ENCODE peak calls at places on chromosomes 2 and 18, in six cellular contexts. C, H, Q, D, N and X are unnamed samples.

GRCh38 chr2:96154506-96155380 is 9.5 kb upstream of the DUSP2 start:
- DNase-seq in C (no peak), H (no peak), Q (no peak), D (peak), N (no peak), X (no peak)

GRCh38 chr2:50582164-50582563 is 449.8 kb downstream of the NRXN1 start:
- DNase-seq in C (no peak), H (no peak), Q (no peak), D (no peak), N (no peak), X (no peak)

GRCh38 chr2:61911510-61911909 is 6.0 kb downstream of the COMMD1 start:
- DNase-seq in C (no peak), H (no peak), Q (no peak), D (peak), N (peak), X (peak)

GRCh38 chr2:214808961-214809750 is at the start of gene BARD1:
- DNase-seq in C (peak), H (peak), Q (peak), D (peak), N (peak), X (peak)

GRCh38 chr2:145006957-145007672 is 487.2 kb upstream of the ZEB2 start:
- DNase-seq in C (no peak), H (no peak), Q (no peak), D (no peak), N (no peak), X (no peak)

GRCh38 chr2:24132543-24132942 is 9.3 kb downstream of the FAM228B start:
- DNase-seq in C (no peak), H (no peak), Q (no peak), D (no peak), N (no peak), X (no peak)

GRCh38 chr18:42338683-42339082 is 383.6 kb downstream of the PIK3C3 start:
- DNase-seq in C (no peak), H (no peak), Q (no peak), D (no peak), N (no peak), X (no peak)

GRCh38 chr2:71506754-71507153 is 53.4 kb downstream of the DYSF start:
- DNase-seq in C (no peak), H (no peak), Q (no peak), D (no peak), N (no peak), X (no peak)

GRCh38 chr2:134576478-134576877 is 142.3 kb downstream of the TMEM163 start:
- DNase-seq in C (no peak), H (no peak), Q (no peak), D (no peak), N (no peak), X (no peak)

GRCh38 chr2:96251721-96252292 is 14.0 kb downstream of the TMEM127 start:
- DNase-seq in C (no peak), H (no peak), Q (peak), D (peak), N (peak), X (no peak)

GRCh38 chr18:46627136-46627535 is 29.9 kb downstream of the LOXHD1 start:
- DNase-seq in C (no peak), H (no peak), Q (no peak), D (no peak), N (no peak), X (no peak)

GRCh38 chr2:160309585-160309984 is 109.5 kb upstream of the ITGB6 start:
- DNase-seq in C (no peak), H (no peak), Q (no peak), D (no peak), N (no peak), X (no peak)

GRCh38 chr2:131590896-131591295 is 63.2 kb downstream of the CCDC74A start:
- DNase-seq in C (no peak), H (no peak), Q (no peak), D (no peak), N (no peak), X (no peak)

GRCh38 chr2:154577390-154577789 is 121.1 kb upstream of the KCNJ3 start:
- DNase-seq in C (no peak), H (no peak), Q (no peak), D (no peak), N (no peak), X (no peak)

GRCh38 chr2:9207641-9208301 is 1.2 kb downstream of the ASAP2 start:
- DNase-seq in C (peak), H (peak), Q (no peak), D (peak), N (peak), X (no peak)

GRCh38 chr2:189702071-189702470 is 27.6 kb downstream of the ANKAR start:
- DNase-seq in C (no peak), H (no peak), Q (no peak), D (no peak), N (no peak), X (no peak)

GRCh38 chr2:43605851-43606250 is 10.0 kb upstream of the THADA start:
- DNase-seq in C (no peak), H (no peak), Q (no peak), D (no peak), N (peak), X (no peak)

GRCh38 chr2:68487773-68488355 is 20.5 kb downstream of the APLF start:
- DNase-seq in C (peak), H (peak), Q (no peak), D (no peak), N (no peak), X (no peak)

GRCh38 chr2:231518771-231519170 is 11.5 kb downstream of the NMUR1 start:
- DNase-seq in C (no peak), H (no peak), Q (no peak), D (no peak), N (no peak), X (no peak)

GRCh38 chr2:85161626-85161960 is 28.4 kb downstream of the TCF7L1 start:
- DNase-seq in C (no peak), H (no peak), Q (no peak), D (no peak), N (no peak), X (no peak)

GRCh38 chr2:121239471-121239870 is 45.5 kb downstream of the TFCP2L1 start:
- DNase-seq in C (no peak), H (no peak), Q (no peak), D (no peak), N (no peak), X (no peak)

GRCh38 chr2:19649785-19650380 is 251.9 kb downstream of the TTC32 start:
- DNase-seq in C (no peak), H (no peak), Q (no peak), D (no peak), N (peak), X (no peak)

GRCh38 chr18:34224423-34225217 is at the start of gene NOL4:
- DNase-seq in C (peak), H (peak), Q (peak), D (peak), N (peak), X (peak)

GRCh38 chr2:179751184-179751809 is 110.1 kb downstream of the ZNF385B start:
- DNase-seq in C (peak), H (peak), Q (no peak), D (no peak), N (peak), X (no peak)

GRCh38 chr2:112493858-112494648 is 12.1 kb downstream of the TTL start:
- DNase-seq in C (no peak), H (peak), Q (no peak), D (no peak), N (no peak), X (no peak)

GRCh38 chr2:3160751-3161330 is 216.8 kb downstream of the EIPR1 start:
- DNase-seq in C (no peak), H (no peak), Q (no peak), D (no peak), N (no peak), X (no peak)

GRCh38 chr2:211085056-211085680 is 528.8 kb downstream of the CPS1 start:
- DNase-seq in C (peak), H (peak), Q (no peak), D (peak), N (peak), X (peak)

GRCh38 chr2:45884126-45884525 is 232.7 kb downstream of the PRKCE start:
- DNase-seq in C (no peak), H (no peak), Q (no peak), D (no peak), N (no peak), X (no peak)

GRCh38 chr2:46737577-46737976 is 178.0 kb downstream of the MCFD2 start:
- DNase-seq in C (no peak), H (no peak), Q (no peak), D (no peak), N (no peak), X (no peak)

GRCh38 chr2:104444392-104444791 is 409.5 kb upstream of the POU3F3 start:
- DNase-seq in C (no peak), H (no peak), Q (no peak), D (no peak), N (no peak), X (no peak)

GRCh38 chr2:101731221-101732054 is 33.9 kb downstream of the MAP4K4 start:
- DNase-seq in C (no peak), H (no peak), Q (no peak), D (no peak), N (no peak), X (no peak)

GRCh38 chr2:231660860-231661259 is 47.5 kb upstream of the PTMA start:
- DNase-seq in C (no peak), H (no peak), Q (no peak), D (no peak), N (no peak), X (no peak)

GRCh38 chr18:23451011-23451410 is 2.1 kb upstream of the RIOK3 start:
- DNase-seq in C (no peak), H (no peak), Q (no peak), D (no peak), N (no peak), X (no peak)

GRCh38 chr2:218370410-218371063 is 11.5 kb upstream of the SLC11A1 start:
- DNase-seq in C (no peak), H (no peak), Q (no peak), D (no peak), N (no peak), X (no peak)

GRCh38 chr2:201182650-201183372 is at the start of gene CASP10:
- DNase-seq in C (peak), H (peak), Q (no peak), D (peak), N (no peak), X (peak)

DNA sequence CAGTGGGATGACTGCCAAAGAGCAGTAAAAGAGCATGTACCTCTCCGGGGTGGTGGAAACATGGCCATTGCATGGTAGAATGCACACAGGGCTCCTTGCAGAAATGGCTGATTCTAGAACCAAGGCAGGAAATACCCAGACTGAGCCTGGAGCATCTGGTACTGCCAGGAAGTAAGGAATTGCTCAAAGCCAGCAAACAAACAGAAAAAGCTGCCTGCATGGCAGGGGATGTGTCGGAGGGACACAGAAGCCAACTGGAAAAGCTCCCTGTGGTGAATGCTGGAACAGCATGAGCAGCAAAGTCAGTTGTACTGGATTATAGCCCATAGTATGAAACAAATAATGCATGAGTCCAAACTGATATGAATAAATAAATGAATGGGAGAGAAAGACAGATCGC is 78.0 kb upstream of the NFATC1 start:
- DNase-seq in C (no peak), H (no peak), Q (no peak), D (no peak), N (no peak), X (no peak)
- TF ChIP-seq CTCF in C (no peak), H (no peak), Q (no peak), D (peak), N (no peak), X (no peak)

DNA sequence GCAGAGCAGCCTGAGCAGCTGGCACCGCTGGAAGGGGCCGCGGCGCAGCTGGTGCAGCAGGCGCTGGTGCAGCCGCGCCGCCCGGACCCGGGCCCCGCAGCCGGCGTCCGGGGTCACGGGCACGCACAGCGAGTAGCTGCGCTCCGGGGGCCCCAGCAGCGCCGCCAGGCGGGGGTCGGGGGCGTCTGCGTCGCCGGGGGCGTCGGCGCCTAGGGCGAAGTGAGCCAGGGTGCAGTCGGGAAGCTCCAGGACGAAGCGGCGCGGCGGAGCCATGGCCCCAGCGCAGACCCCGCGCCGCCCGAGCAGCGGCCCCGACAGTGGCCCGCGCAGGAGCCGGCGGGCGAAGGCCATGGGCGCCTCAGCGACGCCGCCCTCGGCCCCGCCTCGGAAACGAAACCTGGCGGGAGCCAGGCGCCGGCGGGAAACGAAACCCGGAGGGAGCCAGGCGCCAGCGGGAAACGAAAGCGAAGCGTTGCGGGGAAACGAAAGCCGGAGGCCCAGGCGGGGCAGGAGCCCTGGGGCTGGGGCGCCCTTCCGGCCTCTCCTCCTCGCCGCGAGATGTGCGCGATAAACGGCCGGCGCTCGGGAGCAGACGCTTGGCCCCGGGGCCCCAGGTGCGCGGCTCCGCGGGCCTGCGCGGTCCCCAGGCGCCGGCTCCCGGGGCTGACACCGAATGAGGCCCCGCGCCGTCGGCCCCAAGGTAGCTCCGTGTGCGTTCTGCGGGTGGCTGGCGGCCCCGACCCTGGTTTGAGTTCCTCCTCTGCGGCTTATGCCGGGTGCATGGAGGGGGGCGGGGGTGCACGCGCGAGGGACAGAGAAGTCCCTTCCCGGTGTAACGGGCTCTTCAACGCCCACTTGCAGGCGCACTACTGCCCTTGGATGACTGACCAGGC is at the start of gene CMPK2:
- DNase-seq in C (peak), H (peak), Q (peak), D (peak), N (peak), X (peak)
- TF ChIP-seq CTCF in C (no peak), H (peak), Q (peak), D (peak), N (no peak), X (no peak)

GRCh38 chr2:119290859-119291587 is 67.4 kb downstream of the STEAP3 start:
- DNase-seq in C (peak), H (peak), Q (peak), D (peak), N (peak), X (peak)
- TF ChIP-seq CTCF in C (peak), H (no peak), Q (peak), D (peak), N (peak), X (no peak)

DNA sequence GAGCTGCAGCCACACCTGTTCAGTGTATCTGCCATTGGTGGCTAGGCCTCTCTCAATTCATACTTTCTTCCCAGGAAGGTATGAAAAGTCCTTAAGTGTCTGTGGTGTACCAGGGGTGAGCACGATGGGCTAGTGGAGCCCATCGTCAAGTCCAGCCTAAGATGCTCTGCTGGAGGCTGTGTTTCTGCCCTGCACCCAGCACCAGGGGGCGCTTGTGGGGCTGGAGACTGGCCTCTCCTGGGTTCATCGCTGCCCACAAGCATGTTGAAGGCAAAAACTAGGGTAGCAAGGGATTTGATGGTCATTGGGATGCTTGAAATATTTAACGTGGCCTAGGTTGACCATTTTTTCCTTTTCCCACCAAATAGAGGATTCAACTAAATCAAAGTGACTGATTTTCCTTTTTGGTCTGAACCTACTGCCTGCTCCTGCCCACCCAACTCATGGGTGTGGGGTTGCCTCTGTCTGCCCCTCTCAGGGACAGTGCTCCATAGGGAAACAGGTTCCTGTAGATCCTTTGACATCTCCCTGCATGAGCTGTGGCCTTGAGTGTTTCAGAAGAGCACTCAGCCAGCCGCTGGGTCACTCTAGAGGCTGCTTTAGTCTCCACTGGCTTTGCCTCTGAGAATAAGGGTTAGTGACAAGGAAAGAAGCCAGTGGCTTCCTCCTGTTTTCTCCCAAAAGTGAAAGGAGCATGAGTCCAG is 59.0 kb downstream of the TPGS2 start:
- DNase-seq in C (peak), H (peak), Q (no peak), D (peak), N (peak), X (peak)
- TF ChIP-seq CTCF in C (peak), H (peak), Q (peak), D (peak), N (peak), X (peak)

GRCh38 chr2:107663632-107664031 is 163.1 kb upstream of the RGPD4 start:
- DNase-seq in C (no peak), H (no peak), Q (no peak), D (no peak), N (no peak), X (no peak)

DNA sequence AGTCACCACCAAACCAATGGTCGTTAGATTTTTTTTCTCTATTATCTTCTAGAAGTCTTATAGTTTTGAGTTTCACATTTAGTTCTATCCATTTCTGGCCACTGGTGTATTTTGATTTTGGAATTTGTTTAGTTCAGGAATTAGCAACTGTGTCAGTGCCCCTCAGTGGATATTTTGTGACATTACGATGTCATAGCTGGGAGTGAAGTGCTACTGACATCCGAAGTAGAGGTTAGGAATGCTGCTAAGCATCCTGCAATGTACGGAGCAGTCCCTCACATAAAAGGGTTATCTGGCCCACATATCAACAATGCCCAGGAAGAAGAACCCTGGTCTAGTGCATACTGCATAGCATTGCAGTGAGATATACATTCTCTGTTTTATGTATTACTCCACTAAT is 157.4 kb upstream of the RGPD4 start:
- DNase-seq in C (no peak), H (no peak), Q (no peak), D (no peak), N (no peak), X (no peak)
- TF ChIP-seq CTCF in C (no peak), H (no peak), Q (peak), D (peak), N (peak), X (no peak)

GRCh38 chr2:152120430-152120829 is 21.6 kb upstream of the CACNB4 start:
- DNase-seq in C (no peak), H (no peak), Q (no peak), D (no peak), N (no peak), X (no peak)

GRCh38 chr2:152115952-152116351 is 17.1 kb upstream of the CACNB4 start:
- DNase-seq in C (no peak), H (no peak), Q (no peak), D (peak), N (peak), X (no peak)
- TF ChIP-seq CTCF in C (no peak), H (no peak), Q (no peak), D (peak), N (peak), X (no peak)

DNA sequence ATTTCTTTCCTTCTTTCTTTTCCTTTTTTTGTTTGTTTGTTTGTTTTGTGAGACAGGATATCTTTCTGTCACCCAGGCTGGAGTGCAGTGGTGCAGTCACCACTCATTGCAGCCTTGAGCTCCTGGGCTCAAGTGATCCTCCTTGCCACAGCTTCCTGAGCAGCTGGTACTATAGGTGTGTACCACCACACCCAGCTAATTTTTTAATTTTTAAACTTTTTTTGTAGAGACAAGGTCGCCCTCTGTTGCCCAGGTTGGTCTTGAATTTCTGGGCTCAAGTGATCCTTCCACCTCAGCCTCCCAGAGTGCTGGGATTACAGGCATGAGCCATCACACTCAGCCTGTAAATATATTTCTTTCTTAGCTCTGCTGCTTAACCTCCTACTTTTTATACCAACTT is 83.4 kb upstream of the CYP20A1 start:
- DNase-seq in C (no peak), H (no peak), Q (no peak), D (peak), N (no peak), X (peak)
- TF ChIP-seq CTCF in C (no peak), H (no peak), Q (no peak), D (peak), N (no peak), X (peak)

GRCh38 chr2:234191819-234192407 is 141.4 kb downstream of the SPP2 start:
- DNase-seq in C (no peak), H (no peak), Q (no peak), D (no peak), N (no peak), X (no peak)

GRCh38 chr2:234189786-234190185 is 139.3 kb downstream of the SPP2 start:
- DNase-seq in C (no peak), H (no peak), Q (no peak), D (no peak), N (no peak), X (no peak)

GRCh38 chr2:234193977-234194563 is 143.6 kb downstream of the SPP2 start:
- DNase-seq in C (no peak), H (no peak), Q (no peak), D (no peak), N (no peak), X (no peak)

GRCh38 chr2:234187646-234188174 is 137.2 kb downstream of the SPP2 start:
- DNase-seq in C (no peak), H (no peak), Q (no peak), D (no peak), N (no peak), X (no peak)

DNA sequence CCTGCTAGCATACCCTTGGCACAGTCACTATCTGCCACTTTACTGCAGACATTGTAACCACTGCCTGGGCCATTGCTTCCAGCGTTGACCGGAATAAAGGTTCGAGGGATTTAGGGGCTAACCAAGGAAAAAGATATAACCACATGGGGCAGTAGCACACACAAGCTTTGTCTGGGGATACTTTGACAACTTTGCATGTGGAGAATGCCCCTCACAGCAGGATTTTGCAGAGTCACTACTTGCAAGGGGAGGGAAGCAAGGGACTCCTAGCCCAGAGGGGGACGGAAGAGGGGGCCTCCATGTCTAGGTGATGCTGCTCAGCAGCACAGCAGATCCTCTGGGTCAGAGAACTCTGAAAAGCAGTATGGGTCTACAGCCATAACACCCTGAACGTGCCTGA is 138.7 kb downstream of the SPP2 start:
- DNase-seq in C (no peak), H (no peak), Q (no peak), D (no peak), N (no peak), X (no peak)
- TF ChIP-seq CTCF in C (no peak), H (no peak), Q (no peak), D (peak), N (no peak), X (no peak)